ENCODE peak calls at places on chromosomes 2 and 18, in six cellular contexts. C is substantia nigra; K is WTC11; V is activated naive CD4-positive, alpha-beta T cell treated with anti-CD3 and anti-CD28 coated beads, Interleukin-2, amount 10 ng/mL, durations not matched to agents 7 days and 5 days; Y is GM10248; U is RKO. E is an unnamed sample.

GRCh38 chr2:141020346-141020745 is 1110.5 kb downstream of the LRP1B start:
- DNase-seq in C (no peak), K (no peak), V (no peak), Y (no peak), U (no peak), E (no peak)

GRCh38 chr2:234986346-234986745 is 34.5 kb downstream of the SH3BP4 start:
- DNase-seq in C (no peak), K (no peak), V (no peak), Y (no peak), U (no peak), E (no peak)

GRCh38 chr2:21607568-21607967 is 483.8 kb downstream of the TDRD15 start:
- DNase-seq in C (no peak), K (no peak), V (no peak), Y (no peak), U (no peak), E (no peak)

GRCh38 chr2:27627963-27628766 is 647 bp downstream of the CCDC121 start:
- DNase-seq in C (no peak), K (no peak), V (no peak), Y (no peak), U (peak; percentile 92), E (no peak)

GRCh38 chr18:79705272-79705671 is 25.7 kb downstream of the CTDP1 start:
- DNase-seq in C (no peak), K (no peak), V (no peak), Y (no peak), U (no peak), E (no peak)

GRCh38 chr18:8730080-8730827 is 24.9 kb downstream of the MTCL1 start:
- DNase-seq in C (no peak), K (no peak), V (no peak), Y (no peak), U (no peak), E (peak; percentile 76)

GRCh38 chr18:47979611-47980200 is 49.2 kb upstream of the SMAD2 start:
- DNase-seq in C (no peak), K (no peak), V (no peak), Y (no peak), U (no peak), E (no peak)

GRCh38 chr18:33817096-33817495 is 239.1 kb downstream of the ASXL3 start:
- DNase-seq in C (no peak), K (no peak), V (no peak), Y (no peak), U (no peak), E (no peak)

GRCh38 chr2:109609352-109610024 is 4.3 kb downstream of the SEPTIN10 start:
- DNase-seq in C (no peak), K (no peak), V (no peak), Y (no peak), U (peak; percentile 84), E (no peak)

GRCh38 chr2:129731925-129732629 is 247.4 kb upstream of the RAB6C start:
- DNase-seq in C (no peak), K (no peak), V (no peak), Y (no peak), U (no peak), E (no peak)

GRCh38 chr2:82182270-82182669 is 1877.7 kb upstream of the LRRTM1 start:
- DNase-seq in C (no peak), K (no peak), V (no peak), Y (no peak), U (peak; percentile 33), E (no peak)

GRCh38 chr18:68176901-68177300 is 538.0 kb downstream of the TMX3 start:
- DNase-seq in C (no peak), K (no peak), V (no peak), Y (no peak), U (no peak), E (no peak)

GRCh38 chr2:199572571-199572970 is 114.8 kb upstream of the SATB2 start:
- DNase-seq in C (no peak), K (no peak), V (no peak), Y (no peak), U (no peak), E (no peak)

GRCh38 chr18:69102959-69103358 is 297.7 kb upstream of the DOK6 start:
- DNase-seq in C (no peak), K (no peak), V (no peak), Y (no peak), U (no peak), E (no peak)

GRCh38 chr18:3250237-3251107 is 2.9 kb downstream of the MYL12A start:
- DNase-seq in C (no peak), K (no peak), V (no peak), Y (no peak), U (peak; percentile 95), E (no peak)

GRCh38 chr2:143398701-143399260 is 269.6 kb downstream of the ARHGAP15 start:
- DNase-seq in C (no peak), K (no peak), V (no peak), Y (no peak), U (no peak), E (no peak)

GRCh38 chr2:108923019-108923700 is 65.9 kb downstream of the EDAR start:
- DNase-seq in C (no peak), K (no peak), V (peak; percentile 9), Y (no peak), U (no peak), E (peak; percentile 7)

GRCh38 chr2:112216158-112216557 is 38.7 kb downstream of the ZC3H8 start:
- DNase-seq in C (no peak), K (no peak), V (no peak), Y (no peak), U (peak; percentile 30), E (no peak)

GRCh38 chr2:175577405-175577986 is 396.0 kb upstream of the ATP5MC3 start:
- DNase-seq in C (no peak), K (no peak), V (no peak), Y (no peak), U (no peak), E (no peak)

GRCh38 chr18:5842653-5843052 is 52.7 kb downstream of the TMEM200C start:
- DNase-seq in C (no peak), K (no peak), V (no peak), Y (no peak), U (no peak), E (no peak)

GRCh38 chr2:41933585-41934322 is 114.1 kb upstream of the PKDCC start:
- DNase-seq in C (no peak), K (no peak), V (no peak), Y (no peak), U (no peak), E (no peak)

GRCh38 chr2:161067846-161068245 is 92.4 kb upstream of the TANK start:
- DNase-seq in C (no peak), K (no peak), V (no peak), Y (no peak), U (no peak), E (no peak)

GRCh38 chr2:200742426-200742825 is 69.3 kb upstream of the BZW1 start:
- DNase-seq in C (no peak), K (no peak), V (no peak), Y (no peak), U (no peak), E (no peak)

GRCh38 chr2:238286551-238286950 is 1.9 kb downstream of the PER2 start:
- DNase-seq in C (no peak), K (no peak), V (no peak), Y (no peak), U (peak; percentile 60), E (no peak)

GRCh38 chr2:182821172-182821571 is 45.3 kb downstream of the FRZB start:
- DNase-seq in C (no peak), K (no peak), V (no peak), Y (no peak), U (peak; percentile 23), E (no peak)

GRCh38 chr2:39741871-39742270 is 37.2 kb downstream of the THUMPD2 start:
- DNase-seq in C (no peak), K (no peak), V (no peak), Y (no peak), U (no peak), E (no peak)

GRCh38 chr2:178280261-178280852 is 86.0 kb downstream of the OSBPL6 start:
- DNase-seq in C (no peak), K (no peak), V (peak; percentile 46), Y (peak; percentile 43), U (peak; percentile 64), E (no peak)

GRCh38 chr2:233926806-233927205 is 9.6 kb downstream of the TRPM8 start:
- DNase-seq in C (no peak), K (no peak), V (no peak), Y (no peak), U (no peak), E (no peak)

GRCh38 chr2:127464470-127465257 is 46.4 kb downstream of the PROC start:
- DNase-seq in C (no peak), K (no peak), V (no peak), Y (no peak), U (no peak), E (no peak)

GRCh38 chr2:237126519-237126918 is 40.8 kb downstream of the COPS8 start:
- DNase-seq in C (no peak), K (no peak), V (no peak), Y (no peak), U (no peak), E (no peak)

E was measured in dorsolateral prefrontal cortex.